ENCODE peak calls at places on chromosomes 12 and 14, in ten cellular contexts. S is substantia nigra; U is T-helper 2 cell; L is fibroblast of lung; W is amniotic stem cell; P is NCI-H2171; J is H4; Q is endodermal cell; H is CD8-positive, alpha-beta memory T cell; C is 8988T. A is an unnamed sample.

GRCh38 chr12:3882896-3883564 is 9.8 kb upstream of the PARP11 start:
- DNase-seq in Q (no peak), P (no peak), S (no peak), J (peak), U (no peak), C (peak), W (no peak), H (no peak), L (peak), A (peak)

GRCh38 chr12:32535260-32535999 is 136.1 kb downstream of the FGD4 start:
- DNase-seq in H (no peak), S (peak), J (peak), L (peak), C (no peak), W (no peak), Q (peak), P (peak), U (no peak), A (peak)

GRCh38 chr12:50394469-50395029 is 1.9 kb downstream of the FAM186A start:
- DNase-seq in C (no peak), P (no peak), H (no peak), S (no peak), Q (no peak), J (peak), W (no peak), U (no peak), L (no peak), A (no peak)

GRCh38 chr12:113889076-113889475 is 77.0 kb downstream of the RBM19 start:
- DNase-seq in W (no peak), S (no peak), J (no peak), Q (no peak), U (no peak), C (no peak), H (no peak), L (peak), P (no peak), A (peak)

GRCh38 chr12:96026331-96026730 is 9.1 kb downstream of the LTA4H start:
- DNase-seq in P (no peak), C (no peak), J (no peak), S (no peak), Q (no peak), W (no peak), H (no peak), L (no peak), U (no peak), A (no peak)

GRCh38 chr12:19967486-19967885 is 400.9 kb upstream of the PDE3A start:
- DNase-seq in C (no peak), L (peak), W (peak), P (no peak), H (no peak), U (no peak), S (no peak), Q (no peak), J (peak), A (peak)

GRCh38 chr14:57865450-57866198 is at the start of gene SLC35F4:
- DNase-seq in S (no peak), C (no peak), U (no peak), L (peak), P (peak), H (no peak), J (no peak), W (no peak), Q (peak), A (peak)

GRCh38 chr12:54564768-54565167 is 15.4 kb downstream of the PDE1B start:
- DNase-seq in C (no peak), L (no peak), Q (peak), P (no peak), S (no peak), U (no peak), H (no peak), W (no peak), J (no peak), A (no peak)

GRCh38 chr12:130983328-130984017 is 29.8 kb downstream of the ADGRD1 start:
- DNase-seq in H (no peak), P (no peak), U (no peak), Q (peak), S (no peak), L (no peak), W (no peak), C (no peak), J (no peak), A (no peak)

GRCh38 chr14:22155582-22155981 is 433.4 kb downstream of the DAD1 start:
- DNase-seq in Q (no peak), L (no peak), S (no peak), U (no peak), J (no peak), P (no peak), C (no peak), H (no peak), W (no peak), A (no peak)

GRCh38 chr12:130478786-130479185 is 141.1 kb downstream of the PIWIL1 start:
- DNase-seq in S (no peak), P (no peak), J (no peak), W (no peak), Q (no peak), H (no peak), U (no peak), C (no peak), L (no peak), A (no peak)

GRCh38 chr12:106675651-106676435 is 93.0 kb downstream of the RFX4 start:
- DNase-seq in C (no peak), L (no peak), Q (peak), H (no peak), U (no peak), P (no peak), J (no peak), S (no peak), W (no peak), A (no peak)

GRCh38 chr14:97266653-97267052 is 469.5 kb downstream of the VRK1 start:
- DNase-seq in W (no peak), J (peak), S (no peak), H (no peak), Q (peak), L (peak), U (no peak), P (no peak), C (no peak), A (peak)

GRCh38 chr14:74604896-74605295 is 7.1 kb downstream of the LTBP2 start:
- DNase-seq in J (no peak), H (no peak), P (no peak), U (no peak), S (no peak), L (no peak), Q (no peak), W (no peak), C (no peak), A (no peak)

GRCh38 chr14:75370416-75371205 is 57.2 kb upstream of the JDP2 start:
- DNase-seq in W (no peak), C (no peak), L (no peak), J (no peak), H (no peak), S (no peak), Q (peak), P (no peak), U (no peak), A (no peak)

GRCh38 chr12:46998811-46999368 is 80.5 kb upstream of the PCED1B start:
- DNase-seq in C (no peak), U (no peak), L (peak), P (no peak), H (no peak), Q (no peak), S (no peak), J (no peak), W (peak), A (peak)

GRCh38 chr12:71160585-71160984 is 2.8 kb upstream of the TSPAN8 start:
- DNase-seq in P (no peak), U (no peak), S (no peak), J (no peak), W (no peak), H (no peak), L (peak), C (no peak), Q (no peak), A (no peak)

GRCh38 chr14:51884086-51884927 is 23.9 kb downstream of the GNG2 start:
- DNase-seq in U (no peak), C (no peak), P (no peak), H (no peak), Q (no peak), W (no peak), S (no peak), L (peak), J (peak), A (no peak)

GRCh38 chr12:32586390-32586789 is 92.7 kb upstream of the DNM1L start:
- DNase-seq in P (peak), L (peak), U (no peak), Q (no peak), H (no peak), S (no peak), W (no peak), C (no peak), J (peak), A (peak)

GRCh38 chr14:50944647-50945413 is 547 bp upstream of the PYGL start:
- DNase-seq in Q (no peak), C (no peak), L (peak), H (peak), U (no peak), W (no peak), J (peak), P (peak), S (no peak), A (peak)

GRCh38 chr12:107607464-107608392 is 77.9 kb upstream of the PWP1 start:
- DNase-seq in W (peak), S (peak), J (peak), U (peak), L (peak), C (peak), Q (peak), H (peak), P (peak), A (peak)

GRCh38 chr12:92288533-92288932 is 142.9 kb upstream of the BTG1 start:
- DNase-seq in C (no peak), L (no peak), P (no peak), U (no peak), J (no peak), W (no peak), S (no peak), Q (peak), H (no peak), A (no peak)

GRCh38 chr12:32583535-32583934 is 95.6 kb upstream of the DNM1L start:
- DNase-seq in H (no peak), S (no peak), W (peak), Q (no peak), J (no peak), L (peak), P (no peak), U (no peak), C (no peak), A (peak)

GRCh38 chr12:98456583-98457573 is 58.5 kb upstream of the TMPO start:
- DNase-seq in J (no peak), Q (peak), U (no peak), H (no peak), L (peak), P (peak), S (no peak), W (no peak), C (peak), A (peak)

GRCh38 chr14:89143595-89143994 is 273.4 kb downstream of the FOXN3 start:
- DNase-seq in C (no peak), P (no peak), W (no peak), S (no peak), L (peak), J (no peak), Q (no peak), U (no peak), H (no peak), A (no peak)

GRCh38 chr12:105920161-105920684 is 218.5 kb downstream of the NUAK1 start:
- DNase-seq in Q (no peak), J (no peak), S (peak), P (peak), U (no peak), C (no peak), W (no peak), L (peak), H (no peak), A (peak)

GRCh38 chr14:94237046-94237445 is 56.0 kb downstream of the SERPINA10 start:
- DNase-seq in H (no peak), J (no peak), U (no peak), W (no peak), C (no peak), S (no peak), Q (no peak), P (no peak), L (no peak), A (no peak)

GRCh38 chr12:52335598-52336262 is 14.5 kb upstream of the KRT83 start:
- DNase-seq in Q (no peak), H (no peak), C (no peak), P (no peak), J (no peak), U (no peak), W (no peak), L (no peak), S (no peak), A (no peak)

GRCh38 chr12:6193853-6194815 is 6.1 kb upstream of the CD9 start:
- DNase-seq in L (no peak), C (no peak), Q (peak), J (peak), U (no peak), W (no peak), P (peak), H (no peak), S (no peak), A (peak)

GRCh38 chr14:95998656-95999055 is 40.5 kb upstream of the C14orf132 start:
- DNase-seq in C (no peak), W (peak), Q (no peak), H (no peak), S (no peak), L (peak), J (peak), U (no peak), P (peak), A (peak)

GRCh38 chr14:101231828-101232227 is 328.3 kb upstream of the RTL1 start:
- DNase-seq in Q (peak), H (no peak), J (no peak), S (no peak), C (no peak), U (no peak), P (no peak), L (no peak), W (no peak), A (no peak)